ENCODE peak calls at places on chromosomes 5 and 9, in five cellular contexts. Q is Kasumi-1, T is nucleus accumbens, D is Calu3, H is G401. C is an unnamed sample.

GRCh38 chr9:126386088-126386487 is 59.5 kb downstream of the MVB12B start:
- DNase-seq in T (peak; percentile 58), H (peak; percentile 19), D (no peak), Q (peak; percentile 45), C (peak; percentile 46)

GRCh38 chr5:76660360-76660759 is 37.2 kb upstream of the F2RL2 start:
- DNase-seq in H (no peak), D (no peak), T (no peak), Q (no peak), C (no peak)

GRCh38 chr9:121286973-121287721 is 19.2 kb downstream of the GSN start:
- DNase-seq in D (peak; percentile 79), Q (peak; percentile 78), T (peak; percentile 39), H (peak; percentile 54), C (peak; percentile 91)

GRCh38 chr5:138316355-138316754 is 15.2 kb downstream of the CDC25C start:
- DNase-seq in H (no peak), D (no peak), Q (no peak), T (no peak), C (no peak)

GRCh38 chr5:108380531-108381021 is 1.3 kb downstream of the FBXL17 start:
- DNase-seq in Q (peak; percentile 38), D (peak; percentile 54), T (peak; percentile 28), H (no peak), C (peak; percentile 51)

GRCh38 chr9:14158911-14159310 is 155.0 kb downstream of the NFIB start:
- DNase-seq in T (no peak), H (no peak), Q (no peak), D (no peak), C (no peak)

GRCh38 chr5:123261752-123262151 is 161.5 kb downstream of the CEP120 start:
- DNase-seq in Q (no peak), D (no peak), H (no peak), T (no peak), C (no peak)

GRCh38 chr9:76370656-76371055 is 23.6 kb downstream of the RFK start:
- DNase-seq in Q (no peak), D (no peak), H (no peak), T (no peak), C (no peak)

GRCh38 chr5:122129332-122129731 is at the start of gene ZNF474:
- DNase-seq in T (no peak), H (no peak), D (peak; percentile 76), Q (peak; percentile 65), C (no peak)

GRCh38 chr5:117261948-117262606 is 687.5 kb upstream of the SEMA6A start:
- DNase-seq in D (no peak), T (no peak), H (no peak), Q (no peak), C (no peak)

GRCh38 chr9:21295992-21296391 is 9.1 kb downstream of the IFNA5 start:
- DNase-seq in T (no peak), H (no peak), Q (no peak), D (no peak), C (no peak)

GRCh38 chr5:173880306-173880985 is 7.7 kb upstream of the CPEB4 start:
- DNase-seq in T (no peak), H (no peak), D (no peak), Q (no peak), C (no peak)